ENCODE peak calls at places on chromosomes 7 and 10, in eight cellular contexts. F is naive thymus-derived CD8-positive, alpha-beta T cell; D is Ammon's horn; Y is kidney; Z is heart right ventricle; V is activated gamma-delta T cell treated with anti-CD3 and anti-CD28 coated beads, Interleukin-2, amount 50 U/mL, for 16 hours; R is epithelial cell of esophagus; J is activated CD8-positive, alpha-beta T cell treated with anti-CD3 and anti-CD28 coated beads for 36 hours. W is an unnamed sample.

GRCh38 chr7:74254858-74255379 is 720 bp upstream of the RFC2 start:
- DNase-seq in R (no peak), Y (no peak), V (no peak), F (no peak), Z (no peak), J (peak), D (no peak), W (no peak)

GRCh38 chr7:18499407-18500197 is 4.1 kb downstream of the HDAC9 start:
- DNase-seq in F (no peak), J (no peak), V (no peak), Z (no peak), D (no peak), Y (no peak), R (peak), W (no peak)

GRCh38 chr10:121481222-121481621 is 117.0 kb downstream of the FGFR2 start:
- DNase-seq in F (no peak), Y (no peak), Z (no peak), V (no peak), R (no peak), D (no peak), J (no peak), W (no peak)

GRCh38 chr7:35792472-35793224 is 8.2 kb upstream of the SEPTIN7 start:
- DNase-seq in J (no peak), Z (no peak), R (no peak), V (no peak), F (no peak), Y (no peak), D (peak), W (no peak)

GRCh38 chr7:20508109-20508508 is 107.4 kb upstream of the ABCB5 start:
- DNase-seq in R (peak), V (no peak), F (no peak), Y (no peak), Z (no peak), J (no peak), D (peak), W (no peak)

GRCh38 chr10:44046605-44047004 is 338.3 kb downstream of the CXCL12 start:
- DNase-seq in V (no peak), R (peak), J (no peak), F (no peak), Y (no peak), Z (no peak), D (peak), W (no peak)

GRCh38 chr10:29917311-29917710 is 142.1 kb downstream of the JCAD start:
- DNase-seq in R (no peak), Y (no peak), D (no peak), F (no peak), Z (no peak), V (no peak), J (no peak), W (no peak)

GRCh38 chr7:27107901-27108381 is 5.5 kb upstream of the HOXA2 start:
- DNase-seq in V (no peak), R (no peak), Y (peak), D (no peak), J (no peak), F (no peak), Z (no peak), W (peak)

GRCh38 chr7:6578114-6579084 is 1.1 kb downstream of the ZDHHC4 start:
- DNase-seq in Y (no peak), D (no peak), J (no peak), F (no peak), R (peak), Z (no peak), V (no peak), W (no peak)

GRCh38 chr10:126242352-126243260 is 145.7 kb downstream of the ADAM12 start:
- DNase-seq in R (peak), F (no peak), Y (peak), Z (peak), J (no peak), D (peak), V (no peak), W (no peak)

GRCh38 chr7:154862153-154862791 is 140.7 kb downstream of the PAXIP1 start:
- DNase-seq in D (no peak), Z (no peak), J (no peak), V (no peak), F (no peak), R (no peak), Y (no peak), W (no peak)

GRCh38 chr10:33376976-33377657 is 42.6 kb upstream of the NRP1 start:
- DNase-seq in R (peak), Z (no peak), D (no peak), Y (no peak), V (no peak), F (no peak), J (no peak), W (no peak)

W was measured in osteocyte.